ENCODE peak calls at places on chromosomes 2 and 18, in five cellular contexts. Z, O, V, G and H are unnamed samples. For H3K4me1, the result is how much of the 10 kb centered on the place peaks cover.

GRCh38 chr2:158718196-158718585 is 76.9 kb upstream of the DAPL1 start:
- DNase-seq in Z (no peak), O (no peak), V (no peak), G (no peak), H (no peak)

GRCh38 chr2:188114014-188114413 is 177.7 kb upstream of the GULP1 start:
- DNase-seq in Z (no peak), O (no peak), V (no peak), G (no peak), H (no peak)

GRCh38 chr2:64104944-64105343 is 39.3 kb downstream of the PELI1 start:
- DNase-seq in Z (no peak), O (no peak), V (no peak), G (no peak), H (no peak)

GRCh38 chr2:189022492-189022891 is 48.3 kb downstream of the COL3A1 start:
- DNase-seq in Z (no peak), O (no peak), V (no peak), G (no peak), H (no peak)

GRCh38 chr2:17441790-17442189 is 76.5 kb downstream of the RAD51AP2 start:
- DNase-seq in Z (no peak), O (no peak), V (no peak), G (no peak), H (no peak)

GRCh38 chr2:12759248-12759647 is 42.5 kb downstream of the TRIB2 start:
- DNase-seq in Z (no peak), O (no peak), V (no peak), G (no peak), H (no peak)

GRCh38 chr18:2970344-2970743 is 42.6 kb downstream of the LPIN2 start:
- DNase-seq in Z (no peak), O (no peak), V (no peak), G (no peak), H (no peak)

GRCh38 chr2:176147215-176147789 is 4.0 kb upstream of the HOXD4 start:
- DNase-seq in Z (no peak), O (no peak), V (no peak), G (no peak), H (no peak)

GRCh38 chr2:203681978-203682377 is 24.5 kb upstream of the CD28 start:
- DNase-seq in Z (no peak), O (no peak), V (no peak), G (no peak), H (no peak)

GRCh38 chr2:128314348-128315121 is 4.1 kb downstream of the HS6ST1 start:
- DNase-seq in Z (no peak), O (no peak), V (no peak), G (peak), H (no peak)

GRCh38 chr2:216565946-216566345 is 67.3 kb upstream of the IGFBP2 start:
- DNase-seq in Z (no peak), O (no peak), V (no peak), G (no peak), H (no peak)

GRCh38 chr2:226483745-226484619 is 315.6 kb downstream of the IRS1 start:
- DNase-seq in Z (no peak), O (no peak), V (peak), G (no peak), H (no peak)

GRCh38 chr2:109383505-109384307 is 230.1 kb downstream of the SEPTIN10 start:
- DNase-seq in Z (no peak), O (no peak), V (no peak), G (no peak), H (no peak)

GRCh38 chr18:45249306-45249705 is 366.0 kb upstream of the SLC14A2 start:
- DNase-seq in Z (no peak), O (no peak), V (no peak), G (no peak), H (no peak)

GRCh38 chr2:60003076-60003475 is 550.4 kb downstream of the BCL11A start:
- DNase-seq in Z (no peak), O (no peak), V (no peak), G (no peak), H (no peak)

GRCh38 chr18:12863687-12864086 is 20.4 kb downstream of the PTPN2 start:
- DNase-seq in Z (no peak), O (no peak), V (no peak), G (no peak), H (no peak)

GRCh38 chr2:54668711-54669110 is 54.8 kb upstream of the EML6 start:
- DNase-seq in Z (no peak), O (no peak), V (no peak), G (no peak), H (no peak)

GRCh38 chr18:61833387-61833786 is 59.4 kb downstream of the RNF152 start:
- DNase-seq in Z (no peak), O (no peak), V (no peak), G (no peak), H (no peak)

GRCh38 chr2:128169497-128169896 is 78.5 kb downstream of the UGGT1 start:
- DNase-seq in Z (no peak), O (no peak), V (no peak), G (no peak), H (no peak)

GRCh38 chr2:134668821-134669220 is 50.0 kb downstream of the TMEM163 start:
- DNase-seq in Z (no peak), O (no peak), V (no peak), G (no peak), H (no peak)

GRCh38 chr18:79525556-79526467 is 130.1 kb downstream of the NFATC1 start:
- DNase-seq in Z (peak), O (peak), V (no peak), G (no peak), H (no peak)

GRCh38 chr2:239667431-239667985 is 266.7 kb upstream of the HDAC4 start:
- DNase-seq in Z (no peak), O (no peak), V (no peak), G (no peak), H (no peak)

GRCh38 chr2:33181466-33181865 is 234.7 kb downstream of the LTBP1 start:
- DNase-seq in Z (no peak), O (no peak), V (no peak), G (no peak), H (no peak)

GRCh38 chr18:2914185-2914584 is 67.4 kb downstream of the EMILIN2 start:
- DNase-seq in Z (peak), O (peak), V (no peak), G (no peak), H (no peak)

GRCh38 chr2:49129034-49129433 is 25.3 kb downstream of the FSHR start:
- DNase-seq in Z (no peak), O (no peak), V (no peak), G (no peak), H (no peak)

GRCh38 chr2:120442923-120443571 is 97.1 kb downstream of the INHBB start:
- DNase-seq in Z (no peak), O (peak), V (peak), G (peak), H (peak)

GRCh38 chr2:173124441-173124840 is 48.8 kb downstream of the MAP3K20 start:
- DNase-seq in Z (no peak), O (no peak), V (no peak), G (no peak), H (peak)

GRCh38 chr18:6210349-6211173 is 204.2 kb downstream of the L3MBTL4 start:
- DNase-seq in Z (no peak), O (no peak), V (peak), G (no peak), H (no peak)

GRCh38 chr18:2356906-2357305 is 214.4 kb downstream of the METTL4 start:
- DNase-seq in Z (no peak), O (no peak), V (no peak), G (no peak), H (no peak)

GRCh38 chr18:44927127-44927849 is 246.6 kb downstream of the SETBP1 start:
- DNase-seq in Z (no peak), O (no peak), V (no peak), G (no peak), H (no peak)

GRCh38 chr2:118954297-118955060 is 12.5 kb downstream of the MARCO start:
- DNase-seq in Z (no peak), O (no peak), V (no peak), G (no peak), H (no peak)

GRCh38 chr2:257429-257828 is 6.4 kb downstream of the SH3YL1 start:
- DNase-seq in Z (no peak), O (no peak), V (no peak), G (no peak), H (no peak)

GRCh38 chr2:139990646-139991335 is 1210.6 kb upstream of the NXPH2 start:
- DNase-seq in Z (no peak), O (no peak), V (no peak), G (no peak), H (no peak)

GRCh38 chr2:55827855-55828254 is 95.7 kb downstream of the EFEMP1 start:
- DNase-seq in Z (no peak), O (no peak), V (no peak), G (no peak), H (no peak)

GRCh38 chr2:106137944-106138903 is 55.9 kb downstream of the UXS1 start:
- DNase-seq in Z (no peak), O (no peak), V (no peak), G (no peak), H (no peak)

GRCh38 chr18:76384861-76385680 is 110.0 kb downstream of the ZNF516 start:
- DNase-seq in Z (no peak), O (no peak), V (no peak), G (no peak), H (no peak)
- H3K4me1 ChIP-seq in Z (under half), O (under half), V (under half), G (under half), H (under half)

DNA sequence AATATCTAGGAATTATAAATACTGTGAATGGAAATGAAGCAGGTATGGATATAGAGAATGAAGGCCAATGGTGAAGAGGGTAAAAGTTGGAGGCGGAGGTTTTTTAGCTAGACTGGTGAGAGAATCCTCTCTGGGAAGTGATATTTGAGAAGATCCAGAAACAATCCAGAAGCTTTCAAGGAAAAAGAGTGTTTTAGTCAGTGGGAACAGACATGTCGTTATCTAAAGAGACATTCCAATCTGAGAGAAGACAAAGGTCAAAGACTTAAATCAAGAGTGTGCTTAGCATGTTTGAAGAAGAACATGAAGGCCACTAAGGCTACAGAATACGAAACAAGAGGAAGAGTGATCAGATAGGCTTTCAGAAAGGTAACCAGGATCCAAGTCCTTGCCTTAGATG is 211.0 kb downstream of the MBD5 start:
- DNase-seq in Z (no peak), O (no peak), V (no peak), G (no peak), H (no peak)
- H3K4me1 ChIP-seq in Z (under half), O (under half), V (under half), G (under half), H (under half)

DNA sequence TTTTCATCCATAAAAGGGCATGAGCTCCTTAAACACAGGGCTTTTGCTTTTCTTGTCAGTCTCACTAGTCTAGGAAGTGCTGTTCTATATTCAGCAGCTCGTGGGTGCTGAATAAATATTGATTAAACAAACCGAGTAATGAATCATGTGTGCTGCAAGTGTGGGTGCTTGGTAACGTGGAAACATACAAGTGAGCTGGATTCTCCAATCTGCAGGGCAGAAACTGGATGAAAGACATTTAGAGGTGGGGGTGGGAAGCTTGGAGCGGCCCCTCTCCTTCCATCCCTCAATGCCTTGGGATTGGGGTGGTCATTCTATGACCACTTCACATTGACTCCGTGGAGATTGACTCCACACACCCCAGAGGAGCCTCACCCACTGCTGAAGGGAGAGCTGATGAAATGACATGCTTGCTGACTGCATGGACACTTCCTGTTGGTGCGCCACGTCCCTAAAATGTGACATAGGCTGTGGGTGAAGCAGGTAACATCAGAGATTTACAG is 114.5 kb downstream of the DOCK10 start:
- DNase-seq in Z (no peak), O (no peak), V (no peak), G (no peak), H (peak)
- H3K4me1 ChIP-seq in Z (under half), O (under half), V (under half), G (under half), H (under half)

GRCh38 chr2:170369228-170369627 is 191.3 kb downstream of the MYO3B start:
- DNase-seq in Z (no peak), O (no peak), V (no peak), G (no peak), H (no peak)
- H3K4me1 ChIP-seq in Z (under half), O (under half), V (under half), G (under half), H (under half)

GRCh38 chr2:10304458-10305253 is 2.0 kb downstream of the HPCAL1 start:
- DNase-seq in Z (no peak), O (no peak), V (no peak), G (no peak), H (no peak)

GRCh38 chr2:10302479-10303173 is at the start of gene HPCAL1:
- DNase-seq in Z (peak), O (peak), V (peak), G (peak), H (peak)

GRCh38 chr2:10301946-10302478 is 692 bp upstream of the HPCAL1 start:
- DNase-seq in Z (no peak), O (no peak), V (peak), G (no peak), H (no peak)

GRCh38 chr2:10303634-10304378 is 1.1 kb downstream of the HPCAL1 start:
- DNase-seq in Z (peak), O (peak), V (peak), G (peak), H (peak)

GRCh38 chr2:10303174-10303633 is 500 bp downstream of the HPCAL1 start:
- DNase-seq in Z (no peak), O (no peak), V (no peak), G (no peak), H (no peak)
- H3K4me1 ChIP-seq in Z (under half), O (half or more), V (under half), G (under half), H (under half)

GRCh38 chr2:20593072-20594034 is 57.5 kb downstream of the HS1BP3 start:
- DNase-seq in Z (peak), O (no peak), V (peak), G (no peak), H (no peak)

GRCh38 chr2:20596193-20596972 is 54.5 kb downstream of the HS1BP3 start:
- DNase-seq in Z (no peak), O (no peak), V (no peak), G (no peak), H (no peak)

GRCh38 chr2:20594048-20594750 is 56.7 kb downstream of the HS1BP3 start:
- DNase-seq in Z (peak), O (no peak), V (no peak), G (no peak), H (no peak)

GRCh38 chr2:20595439-20596192 is 55.3 kb downstream of the HS1BP3 start:
- DNase-seq in Z (peak), O (no peak), V (peak), G (no peak), H (no peak)

GRCh38 chr2:20594957-20595356 is 55.9 kb downstream of the HS1BP3 start:
- DNase-seq in Z (peak), O (no peak), V (no peak), G (no peak), H (no peak)
- H3K4me1 ChIP-seq in Z (under half), O (half or more), V (half or more), G (under half), H (under half)

GRCh38 chr2:101754613-101755012 is 57.1 kb downstream of the MAP4K4 start:
- DNase-seq in Z (no peak), O (no peak), V (no peak), G (no peak), H (no peak)
- H3K4me1 ChIP-seq in Z (under half), O (half or more), V (half or more), G (under half), H (under half)